ENCODE peak calls at places on chromosomes 3 and 15, in six cellular contexts. X is Peyer's patch, P is vagina, M is ovary, I is heart left ventricle, T is endothelial cell of umbilical vein. W is an unnamed sample. For H3K27me3, the result is how much of the 10 kb centered on the place peaks cover.

GRCh38 chr3:166527325-166527724 is 690.1 kb upstream of the BCHE start:
- DNase-seq in X (no peak), P (no peak), M (no peak), I (no peak), T (no peak), W (peak)

GRCh38 chr15:80929225-80929624 is 60.4 kb downstream of the MESD start:
- DNase-seq in X (no peak), P (no peak), M (no peak), I (no peak), T (no peak), W (peak)

GRCh38 chr3:70771426-70772147 is 459.1 kb upstream of the MDFIC2 start:
- DNase-seq in X (no peak), P (no peak), M (no peak), I (no peak), T (peak), W (peak)

GRCh38 chr3:170690133-170690981 is 104.5 kb upstream of the SLC7A14 start:
- DNase-seq in X (peak), P (no peak), M (peak), I (peak), T (no peak), W (no peak)

GRCh38 chr3:99945328-99945995 is 127.8 kb downstream of the CMSS1 start:
- DNase-seq in X (no peak), P (no peak), M (no peak), I (no peak), T (peak), W (no peak)

GRCh38 chr3:123110238-123110952 is 43.6 kb downstream of the PDIA5 start:
- DNase-seq in X (peak), P (no peak), M (no peak), I (no peak), T (no peak), W (no peak)

GRCh38 chr3:167976880-167977498 is 118.7 kb downstream of the GOLIM4 start:
- DNase-seq in X (no peak), P (no peak), M (no peak), I (no peak), T (no peak), W (no peak)

GRCh38 chr15:94119215-94119815 is 112.0 kb upstream of the MCTP2 start:
- DNase-seq in X (no peak), P (no peak), M (peak), I (peak), T (no peak), W (no peak)

GRCh38 chr15:92391640-92392039 is 2.0 kb upstream of the ST8SIA2 start:
- DNase-seq in X (no peak), P (no peak), M (no peak), I (no peak), T (peak), W (peak)

GRCh38 chr3:132432639-132433038 is 15.3 kb downstream of the DNAJC13 start:
- DNase-seq in X (no peak), P (no peak), M (no peak), I (no peak), T (peak), W (peak)

GRCh38 chr3:159884661-159885402 is 103.8 kb upstream of the IL12A start:
- DNase-seq in X (no peak), P (no peak), M (no peak), I (no peak), T (peak), W (peak)

GRCh38 chr15:40787991-40788390 is 18.2 kb downstream of the C15orf62 start:
- DNase-seq in X (no peak), P (no peak), M (no peak), I (no peak), T (no peak), W (no peak)

GRCh38 chr3:122318620-122319019 is 6.4 kb upstream of the CSTA start:
- DNase-seq in X (no peak), P (no peak), M (no peak), I (no peak), T (no peak), W (peak)

GRCh38 chr3:155553800-155554199 is 191.1 kb downstream of the PLCH1 start:
- DNase-seq in X (no peak), P (no peak), M (no peak), I (no peak), T (no peak), W (peak)

GRCh38 chr15:77025941-77026411 is 31.1 kb downstream of the PSTPIP1 start:
- DNase-seq in X (peak), P (no peak), M (peak), I (peak), T (no peak), W (no peak)

GRCh38 chr3:37126856-37127255 is 47.5 kb downstream of the LRRFIP2 start:
- DNase-seq in X (no peak), P (no peak), M (no peak), I (no peak), T (no peak), W (no peak)

GRCh38 chr3:104388624-104389023 is 978.1 kb upstream of the ALCAM start:
- DNase-seq in X (no peak), P (no peak), M (no peak), I (no peak), T (peak), W (peak)

GRCh38 chr3:10308678-10309077 is 12.2 kb downstream of the SEC13 start:
- DNase-seq in X (no peak), P (no peak), M (no peak), I (no peak), T (no peak), W (no peak)

GRCh38 chr3:113746955-113747718 is at the start of gene ATP6V1A:
- DNase-seq in X (peak), P (no peak), M (no peak), I (peak), T (peak), W (peak)

GRCh38 chr3:79019137-79019923 is 748.5 kb downstream of the ROBO1 start:
- DNase-seq in X (peak), P (no peak), M (peak), I (peak), T (peak), W (peak)

GRCh38 chr3:190038050-190038631 is 82.6 kb downstream of the P3H2 start:
- DNase-seq in X (peak), P (no peak), M (no peak), I (no peak), T (peak), W (peak)

GRCh38 chr3:100844063-100844936 is 135.0 kb downstream of the TFG start:
- DNase-seq in X (no peak), P (no peak), M (no peak), I (no peak), T (no peak), W (peak)

GRCh38 chr3:172289583-172289982 is 158.7 kb downstream of the GHSR start:
- DNase-seq in X (no peak), P (no peak), M (no peak), I (peak), T (peak), W (no peak)

DNA sequence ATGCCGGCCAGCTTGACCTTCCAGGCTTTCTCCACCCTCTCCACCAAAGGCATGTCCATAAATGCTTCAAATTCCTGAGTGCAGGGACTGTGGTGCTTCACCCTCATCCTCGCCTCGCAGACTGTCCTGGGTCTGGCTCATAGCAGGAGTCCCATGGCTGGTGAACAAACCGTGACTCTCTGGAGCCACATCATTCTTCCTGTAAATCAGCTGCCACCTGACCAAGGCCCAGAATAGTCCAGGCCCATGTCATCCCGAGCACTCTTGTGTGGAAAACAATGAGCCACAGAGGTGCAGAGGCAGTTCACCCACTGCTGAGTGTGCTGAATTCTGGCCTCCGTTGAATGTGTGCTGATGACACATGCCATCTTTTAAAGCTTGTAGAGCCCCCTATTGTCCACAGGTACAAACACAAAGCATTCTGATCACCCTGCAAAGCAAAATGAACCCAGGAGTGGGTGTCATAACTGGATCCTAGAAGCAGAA is 68.6 kb downstream of the ABHD5 start:
- DNase-seq in X (no peak), P (no peak), M (no peak), I (no peak), T (peak), W (peak)
- TF ChIP-seq CTCF in X (no peak), P (no peak), M (no peak), I (no peak), T (peak), W (peak)

GRCh38 chr3:127823590-127823857 is 1.2 kb upstream of the MGLL start:
- DNase-seq in X (no peak), P (no peak), M (no peak), I (no peak), T (peak), W (no peak)
- H3K27me3 ChIP-seq in X (under half), P (under half), M (under half), I (under half), T (under half), W (under half)

GRCh38 chr15:88664151-88664778 is 25.4 kb downstream of the ISG20 start:
- DNase-seq in X (no peak), P (peak), M (no peak), I (no peak), T (peak), W (no peak)
- TF ChIP-seq CTCF in X (peak), P (no peak), M (no peak), I (peak), T (no peak), W (peak)

GRCh38 chr3:150828997-150829396 is 66.0 kb upstream of the SIAH2 start:
- DNase-seq in X (no peak), P (no peak), M (no peak), I (no peak), T (no peak), W (no peak)
- H3K27me3 ChIP-seq in X (under half), P (under half), M (under half), I (under half), T (under half), W (under half)

GRCh38 chr15:84955089-84955848 is 26.4 kb upstream of the PDE8A start:
- DNase-seq in X (peak), P (no peak), M (peak), I (peak), T (peak), W (peak)
- TF ChIP-seq CTCF in X (peak), P (peak), M (peak), I (peak), T (peak), W (peak)

W was measured in bronchial epithelial cell.